ENCODE peak calls at places on chromosome 6, in nine cellular contexts. One of them, this sample, is unnamed.

GRCh38 chr6:1091905-1092304 is 220.0 kb upstream of the FOXQ1 start:
- DNase-seq in ascending aorta: no peak
- DNase-seq in EH: peak
- DNase-seq in fibroblast of the aortic adventitia: no peak
- DNase-seq in activated CD4-positive, alpha-beta T cell treated with anti-CD3 and anti-CD28 coated beads, Interleukin-2, amount 50 U/mL, for 48 hours: no peak
- DNase-seq in germinal center: no peak
- DNase-seq in GM04504: no peak
- DNase-seq in K562: no peak
- DNase-seq in AG08396: no peak
- DNase-seq in this sample: no peak

GRCh38 chr6:40720375-40720748 is 133.2 kb upstream of the LRFN2 start:
- DNase-seq in K562: no peak
- DNase-seq in AG08396: no peak
- DNase-seq in GM04504: no peak
- DNase-seq in germinal center: no peak
- DNase-seq in EH: no peak
- DNase-seq in activated CD4-positive, alpha-beta T cell treated with anti-CD3 and anti-CD28 coated beads, Interleukin-2, amount 50 U/mL, for 48 hours: no peak
- DNase-seq in fibroblast of the aortic adventitia: no peak
- DNase-seq in ascending aorta: no peak
- DNase-seq in this sample: peak

GRCh38 chr6:65191412-65191811 is 515.6 kb downstream of the EYS start:
- DNase-seq in activated CD4-positive, alpha-beta T cell treated with anti-CD3 and anti-CD28 coated beads, Interleukin-2, amount 50 U/mL, for 48 hours: no peak
- DNase-seq in germinal center: no peak
- DNase-seq in EH: no peak
- DNase-seq in GM04504: no peak
- DNase-seq in fibroblast of the aortic adventitia: no peak
- DNase-seq in ascending aorta: no peak
- DNase-seq in AG08396: no peak
- DNase-seq in K562: no peak
- DNase-seq in this sample: no peak

GRCh38 chr6:140320081-140320798 is 945.8 kb upstream of the CITED2 start:
- DNase-seq in germinal center: no peak
- DNase-seq in AG08396: peak
- DNase-seq in fibroblast of the aortic adventitia: peak
- DNase-seq in EH: no peak
- DNase-seq in activated CD4-positive, alpha-beta T cell treated with anti-CD3 and anti-CD28 coated beads, Interleukin-2, amount 50 U/mL, for 48 hours: no peak
- DNase-seq in GM04504: no peak
- DNase-seq in K562: no peak
- DNase-seq in ascending aorta: no peak
- DNase-seq in this sample: no peak

GRCh38 chr6:46521464-46521971 is 30.3 kb upstream of the RCAN2 start:
- DNase-seq in GM04504: no peak
- DNase-seq in K562: no peak
- DNase-seq in fibroblast of the aortic adventitia: peak
- DNase-seq in ascending aorta: peak
- DNase-seq in germinal center: no peak
- DNase-seq in EH: no peak
- DNase-seq in activated CD4-positive, alpha-beta T cell treated with anti-CD3 and anti-CD28 coated beads, Interleukin-2, amount 50 U/mL, for 48 hours: no peak
- DNase-seq in AG08396: no peak
- DNase-seq in this sample: no peak

GRCh38 chr6:119284861-119285521 is 64.6 kb downstream of the MAN1A1 start:
- DNase-seq in fibroblast of the aortic adventitia: no peak
- DNase-seq in EH: no peak
- DNase-seq in activated CD4-positive, alpha-beta T cell treated with anti-CD3 and anti-CD28 coated beads, Interleukin-2, amount 50 U/mL, for 48 hours: peak
- DNase-seq in AG08396: no peak
- DNase-seq in ascending aorta: no peak
- DNase-seq in K562: peak
- DNase-seq in germinal center: peak
- DNase-seq in GM04504: no peak
- DNase-seq in this sample: peak

GRCh38 chr6:170024940-170025339 is 265.9 kb downstream of the DLL1 start:
- DNase-seq in activated CD4-positive, alpha-beta T cell treated with anti-CD3 and anti-CD28 coated beads, Interleukin-2, amount 50 U/mL, for 48 hours: no peak
- DNase-seq in AG08396: peak
- DNase-seq in fibroblast of the aortic adventitia: peak
- DNase-seq in germinal center: no peak
- DNase-seq in EH: no peak
- DNase-seq in ascending aorta: peak
- DNase-seq in K562: no peak
- DNase-seq in GM04504: peak
- DNase-seq in this sample: no peak

GRCh38 chr6:150930816-150931215 is 65.3 kb downstream of the MTHFD1L start:
- DNase-seq in ascending aorta: no peak
- DNase-seq in germinal center: no peak
- DNase-seq in K562: no peak
- DNase-seq in EH: peak
- DNase-seq in GM04504: peak
- DNase-seq in fibroblast of the aortic adventitia: peak
- DNase-seq in activated CD4-positive, alpha-beta T cell treated with anti-CD3 and anti-CD28 coated beads, Interleukin-2, amount 50 U/mL, for 48 hours: no peak
- DNase-seq in AG08396: peak
- DNase-seq in this sample: no peak

GRCh38 chr6:34658605-34659218 is 37.9 kb downstream of the ILRUN start:
- DNase-seq in activated CD4-positive, alpha-beta T cell treated with anti-CD3 and anti-CD28 coated beads, Interleukin-2, amount 50 U/mL, for 48 hours: no peak
- DNase-seq in K562: no peak
- DNase-seq in GM04504: no peak
- DNase-seq in germinal center: no peak
- DNase-seq in EH: no peak
- DNase-seq in AG08396: no peak
- DNase-seq in ascending aorta: no peak
- DNase-seq in fibroblast of the aortic adventitia: no peak
- DNase-seq in this sample: no peak

GRCh38 chr6:129501401-129502051 is 208.5 kb downstream of the ARHGAP18 start:
- DNase-seq in GM04504: peak
- DNase-seq in activated CD4-positive, alpha-beta T cell treated with anti-CD3 and anti-CD28 coated beads, Interleukin-2, amount 50 U/mL, for 48 hours: no peak
- DNase-seq in germinal center: no peak
- DNase-seq in fibroblast of the aortic adventitia: peak
- DNase-seq in EH: peak
- DNase-seq in K562: peak
- DNase-seq in ascending aorta: no peak
- DNase-seq in AG08396: peak
- DNase-seq in this sample: no peak

GRCh38 chr6:70763754-70764153 is 96.1 kb downstream of the SMAP1 start:
- DNase-seq in germinal center: no peak
- DNase-seq in activated CD4-positive, alpha-beta T cell treated with anti-CD3 and anti-CD28 coated beads, Interleukin-2, amount 50 U/mL, for 48 hours: no peak
- DNase-seq in fibroblast of the aortic adventitia: no peak
- DNase-seq in K562: no peak
- DNase-seq in GM04504: peak
- DNase-seq in AG08396: no peak
- DNase-seq in ascending aorta: no peak
- DNase-seq in EH: peak
- DNase-seq in this sample: no peak

GRCh38 chr6:43943099-43943766 is 173.2 kb downstream of the VEGFA start:
- DNase-seq in activated CD4-positive, alpha-beta T cell treated with anti-CD3 and anti-CD28 coated beads, Interleukin-2, amount 50 U/mL, for 48 hours: no peak
- DNase-seq in EH: no peak
- DNase-seq in fibroblast of the aortic adventitia: no peak
- DNase-seq in ascending aorta: peak
- DNase-seq in germinal center: no peak
- DNase-seq in K562: no peak
- DNase-seq in GM04504: no peak
- DNase-seq in AG08396: no peak
- DNase-seq in this sample: no peak

GRCh38 chr6:161088676-161089328 is 97.2 kb downstream of the MAP3K4 start:
- DNase-seq in GM04504: no peak
- DNase-seq in K562: no peak
- DNase-seq in fibroblast of the aortic adventitia: no peak
- DNase-seq in EH: peak
- DNase-seq in AG08396: no peak
- DNase-seq in activated CD4-positive, alpha-beta T cell treated with anti-CD3 and anti-CD28 coated beads, Interleukin-2, amount 50 U/mL, for 48 hours: no peak
- DNase-seq in ascending aorta: no peak
- DNase-seq in germinal center: no peak
- DNase-seq in this sample: no peak

GRCh38 chr6:105884426-105884825 is 201.7 kb upstream of the PRDM1 start:
- DNase-seq in AG08396: no peak
- DNase-seq in ascending aorta: no peak
- DNase-seq in EH: no peak
- DNase-seq in K562: no peak
- DNase-seq in fibroblast of the aortic adventitia: no peak
- DNase-seq in germinal center: peak
- DNase-seq in GM04504: no peak
- DNase-seq in activated CD4-positive, alpha-beta T cell treated with anti-CD3 and anti-CD28 coated beads, Interleukin-2, amount 50 U/mL, for 48 hours: no peak
- DNase-seq in this sample: no peak

GRCh38 chr6:53793318-53793975 is 1.4 kb upstream of the LRRC1 start:
- DNase-seq in GM04504: no peak
- DNase-seq in ascending aorta: peak
- DNase-seq in activated CD4-positive, alpha-beta T cell treated with anti-CD3 and anti-CD28 coated beads, Interleukin-2, amount 50 U/mL, for 48 hours: peak
- DNase-seq in K562: no peak
- DNase-seq in EH: peak
- DNase-seq in AG08396: peak
- DNase-seq in fibroblast of the aortic adventitia: peak
- DNase-seq in germinal center: peak
- DNase-seq in this sample: peak

GRCh38 chr6:123777554-123777953 is 26.1 kb upstream of the NKAIN2 start:
- DNase-seq in activated CD4-positive, alpha-beta T cell treated with anti-CD3 and anti-CD28 coated beads, Interleukin-2, amount 50 U/mL, for 48 hours: no peak
- DNase-seq in K562: no peak
- DNase-seq in ascending aorta: no peak
- DNase-seq in AG08396: no peak
- DNase-seq in fibroblast of the aortic adventitia: peak
- DNase-seq in GM04504: no peak
- DNase-seq in EH: no peak
- DNase-seq in germinal center: no peak
- DNase-seq in this sample: no peak

GRCh38 chr6:148021135-148021534 is 321.5 kb upstream of the SASH1 start:
- DNase-seq in EH: no peak
- DNase-seq in GM04504: no peak
- DNase-seq in AG08396: no peak
- DNase-seq in fibroblast of the aortic adventitia: no peak
- DNase-seq in germinal center: no peak
- DNase-seq in ascending aorta: no peak
- DNase-seq in activated CD4-positive, alpha-beta T cell treated with anti-CD3 and anti-CD28 coated beads, Interleukin-2, amount 50 U/mL, for 48 hours: no peak
- DNase-seq in K562: no peak
- DNase-seq in this sample: no peak

GRCh38 chr6:7439243-7439642 is 49.6 kb downstream of the RIOK1 start:
- DNase-seq in GM04504: no peak
- DNase-seq in AG08396: no peak
- DNase-seq in K562: no peak
- DNase-seq in fibroblast of the aortic adventitia: no peak
- DNase-seq in activated CD4-positive, alpha-beta T cell treated with anti-CD3 and anti-CD28 coated beads, Interleukin-2, amount 50 U/mL, for 48 hours: no peak
- DNase-seq in ascending aorta: no peak
- DNase-seq in germinal center: peak
- DNase-seq in EH: no peak
- DNase-seq in this sample: peak

GRCh38 chr6:148177589-148178233 is 164.9 kb upstream of the SASH1 start:
- DNase-seq in ascending aorta: peak
- DNase-seq in fibroblast of the aortic adventitia: peak
- DNase-seq in K562: peak
- DNase-seq in GM04504: no peak
- DNase-seq in EH: peak
- DNase-seq in AG08396: peak
- DNase-seq in activated CD4-positive, alpha-beta T cell treated with anti-CD3 and anti-CD28 coated beads, Interleukin-2, amount 50 U/mL, for 48 hours: peak
- DNase-seq in germinal center: peak
- DNase-seq in this sample: peak

GRCh38 chr6:27541212-27541931 is 68.5 kb upstream of the ZNF184 start:
- DNase-seq in GM04504: no peak
- DNase-seq in K562: peak
- DNase-seq in AG08396: no peak
- DNase-seq in germinal center: no peak
- DNase-seq in fibroblast of the aortic adventitia: no peak
- DNase-seq in ascending aorta: no peak
- DNase-seq in EH: no peak
- DNase-seq in activated CD4-positive, alpha-beta T cell treated with anti-CD3 and anti-CD28 coated beads, Interleukin-2, amount 50 U/mL, for 48 hours: peak
- DNase-seq in this sample: no peak

GRCh38 chr6:74115674-74116073 is 419.7 kb downstream of the CD109 start:
- DNase-seq in K562: no peak
- DNase-seq in GM04504: no peak
- DNase-seq in AG08396: peak
- DNase-seq in activated CD4-positive, alpha-beta T cell treated with anti-CD3 and anti-CD28 coated beads, Interleukin-2, amount 50 U/mL, for 48 hours: no peak
- DNase-seq in EH: peak
- DNase-seq in germinal center: no peak
- DNase-seq in ascending aorta: no peak
- DNase-seq in fibroblast of the aortic adventitia: peak
- DNase-seq in this sample: no peak

GRCh38 chr6:18488004-18488403 is 100.9 kb downstream of the RNF144B start:
- DNase-seq in activated CD4-positive, alpha-beta T cell treated with anti-CD3 and anti-CD28 coated beads, Interleukin-2, amount 50 U/mL, for 48 hours: no peak
- DNase-seq in GM04504: no peak
- DNase-seq in fibroblast of the aortic adventitia: no peak
- DNase-seq in K562: no peak
- DNase-seq in germinal center: no peak
- DNase-seq in AG08396: no peak
- DNase-seq in EH: no peak
- DNase-seq in ascending aorta: no peak
- DNase-seq in this sample: no peak

GRCh38 chr6:5401845-5402738 is 140.8 kb downstream of the FARS2 start:
- DNase-seq in fibroblast of the aortic adventitia: peak
- DNase-seq in ascending aorta: no peak
- DNase-seq in activated CD4-positive, alpha-beta T cell treated with anti-CD3 and anti-CD28 coated beads, Interleukin-2, amount 50 U/mL, for 48 hours: no peak
- DNase-seq in germinal center: no peak
- DNase-seq in GM04504: no peak
- DNase-seq in AG08396: no peak
- DNase-seq in EH: peak
- DNase-seq in K562: no peak
- DNase-seq in this sample: peak

GRCh38 chr6:114049367-114049966 is 78.5 kb upstream of the HDAC2 start:
- DNase-seq in ascending aorta: no peak
- DNase-seq in germinal center: no peak
- DNase-seq in activated CD4-positive, alpha-beta T cell treated with anti-CD3 and anti-CD28 coated beads, Interleukin-2, amount 50 U/mL, for 48 hours: no peak
- DNase-seq in GM04504: no peak
- DNase-seq in K562: no peak
- DNase-seq in EH: peak
- DNase-seq in fibroblast of the aortic adventitia: no peak
- DNase-seq in AG08396: peak
- DNase-seq in this sample: no peak

GRCh38 chr6:4287811-4288244 is 152.5 kb upstream of the ECI2 start:
- DNase-seq in K562: no peak
- DNase-seq in activated CD4-positive, alpha-beta T cell treated with anti-CD3 and anti-CD28 coated beads, Interleukin-2, amount 50 U/mL, for 48 hours: no peak
- DNase-seq in AG08396: no peak
- DNase-seq in EH: no peak
- DNase-seq in germinal center: no peak
- DNase-seq in fibroblast of the aortic adventitia: no peak
- DNase-seq in ascending aorta: no peak
- DNase-seq in GM04504: no peak
- DNase-seq in this sample: no peak

GRCh38 chr6:26240981-26241770 is 123.8 kb upstream of the BTN3A2 start:
- DNase-seq in EH: peak
- DNase-seq in K562: no peak
- DNase-seq in GM04504: no peak
- DNase-seq in fibroblast of the aortic adventitia: no peak
- DNase-seq in germinal center: no peak
- DNase-seq in ascending aorta: no peak
- DNase-seq in activated CD4-positive, alpha-beta T cell treated with anti-CD3 and anti-CD28 coated beads, Interleukin-2, amount 50 U/mL, for 48 hours: peak
- DNase-seq in AG08396: no peak
- DNase-seq in this sample: no peak

GRCh38 chr6:92114091-92114490 is 1305.3 kb downstream of the EPHA7 start:
- DNase-seq in GM04504: no peak
- DNase-seq in EH: no peak
- DNase-seq in AG08396: no peak
- DNase-seq in fibroblast of the aortic adventitia: no peak
- DNase-seq in activated CD4-positive, alpha-beta T cell treated with anti-CD3 and anti-CD28 coated beads, Interleukin-2, amount 50 U/mL, for 48 hours: no peak
- DNase-seq in germinal center: no peak
- DNase-seq in K562: no peak
- DNase-seq in ascending aorta: no peak
- DNase-seq in this sample: no peak

GRCh38 chr6:36076178-36077088 is 48.8 kb downstream of the MAPK14 start:
- DNase-seq in germinal center: no peak
- DNase-seq in fibroblast of the aortic adventitia: peak
- DNase-seq in ascending aorta: no peak
- DNase-seq in K562: peak
- DNase-seq in AG08396: no peak
- DNase-seq in GM04504: no peak
- DNase-seq in EH: no peak
- DNase-seq in activated CD4-positive, alpha-beta T cell treated with anti-CD3 and anti-CD28 coated beads, Interleukin-2, amount 50 U/mL, for 48 hours: no peak
- DNase-seq in this sample: no peak

GRCh38 chr6:163866192-163866591 is 451.7 kb downstream of the QKI start:
- DNase-seq in GM04504: no peak
- DNase-seq in EH: no peak
- DNase-seq in fibroblast of the aortic adventitia: no peak
- DNase-seq in K562: no peak
- DNase-seq in AG08396: no peak
- DNase-seq in germinal center: no peak
- DNase-seq in activated CD4-positive, alpha-beta T cell treated with anti-CD3 and anti-CD28 coated beads, Interleukin-2, amount 50 U/mL, for 48 hours: no peak
- DNase-seq in ascending aorta: no peak
- DNase-seq in this sample: no peak

GRCh38 chr6:80607814-80608391 is 501.4 kb downstream of the BCKDHB start:
- DNase-seq in K562: no peak
- DNase-seq in fibroblast of the aortic adventitia: peak
- DNase-seq in EH: peak
- DNase-seq in activated CD4-positive, alpha-beta T cell treated with anti-CD3 and anti-CD28 coated beads, Interleukin-2, amount 50 U/mL, for 48 hours: no peak
- DNase-seq in ascending aorta: no peak
- DNase-seq in GM04504: peak
- DNase-seq in AG08396: peak
- DNase-seq in germinal center: no peak
- DNase-seq in this sample: no peak